ENCODE peak calls at places on chromosomes 16 and 17, in four cellular contexts. B is GM10248; T is stimulated activated CD8-positive, alpha-beta memory T cell treated with anti-CD3 and anti-CD28 coated beads, Interleukin-12 subunit alpha, Interleukin-12 subunit beta, amount 100 ng/mL, for 1 hour; Q is renal cortical epithelial cell. R is an unnamed sample.

GRCh38 chr16:76294691-76295214 is 17.6 kb downstream of the CNTNAP4 start:
- DNase-seq in B (no peak), T (no peak), Q (no peak), R (no peak)

GRCh38 chr16:62597874-62598273 is 561.6 kb upstream of the CDH8 start:
- DNase-seq in B (no peak), T (no peak), Q (no peak), R (no peak)

GRCh38 chr16:83085660-83086059 is 458.9 kb downstream of the CDH13 start:
- DNase-seq in B (no peak), T (no peak), Q (no peak), R (no peak)

GRCh38 chr16:25172831-25173230 is 43.9 kb upstream of the AQP8 start:
- DNase-seq in B (no peak), T (no peak), Q (no peak), R (no peak)

GRCh38 chr17:43858201-43858600 is 11.2 kb downstream of the CD300LG start:
- DNase-seq in B (no peak), T (no peak), Q (no peak), R (no peak)

GRCh38 chr16:69087161-69087581 is 18.3 kb upstream of the HAS3 start:
- DNase-seq in B (no peak), T (no peak), Q (no peak), R (no peak)

GRCh38 chr16:66874079-66874775 is 6.1 kb upstream of the PDP2 start:
- DNase-seq in B (no peak), T (no peak), Q (peak), R (peak)

GRCh38 chr16:15704545-15704987 is 54.5 kb downstream of the NDE1 start:
- DNase-seq in B (peak), T (peak), Q (peak), R (peak)

GRCh38 chr16:2776500-2777139 is 460 bp downstream of the ELOB start:
- DNase-seq in B (no peak), T (no peak), Q (no peak), R (peak)

GRCh38 chr16:89565506-89566372 is 5.3 kb downstream of the RPL13 start:
- DNase-seq in B (peak), T (no peak), Q (peak), R (peak)

GRCh38 chr16:19460397-19460796 is 42.7 kb downstream of the TMC5 start:
- DNase-seq in B (no peak), T (no peak), Q (no peak), R (no peak)

GRCh38 chr16:82954224-82954929 is 327.6 kb downstream of the CDH13 start:
- DNase-seq in B (no peak), T (no peak), Q (peak), R (peak)

GRCh38 chr16:88854306-88855111 is 2.2 kb downstream of the GALNS start:
- DNase-seq in B (peak), T (no peak), Q (no peak), R (no peak)

GRCh38 chr17:75872434-75873351 is 5.7 kb downstream of the TRIM47 start:
- DNase-seq in B (no peak), T (peak), Q (peak), R (peak)

GRCh38 chr16:17930280-17930679 is 406.3 kb downstream of the NPIPA8 start:
- DNase-seq in B (no peak), T (no peak), Q (no peak), R (no peak)

GRCh38 chr16:17293813-17294558 is 176.8 kb downstream of the XYLT1 start:
- DNase-seq in B (no peak), T (no peak), Q (no peak), R (no peak)

GRCh38 chr17:57463103-57463885 is 207.0 kb downstream of the MSI2 start:
- DNase-seq in B (peak), T (no peak), Q (peak), R (peak)

GRCh38 chr17:78323821-78324390 is 36.0 kb downstream of the SOCS3 start:
- DNase-seq in B (no peak), T (no peak), Q (no peak), R (no peak)

GRCh38 chr17:76171701-76172100 is 30.7 kb upstream of the FOXJ1 start:
- DNase-seq in B (no peak), T (no peak), Q (no peak), R (no peak)

GRCh38 chr17:63120406-63120805 is 154.4 kb downstream of the TANC2 start:
- DNase-seq in B (no peak), T (no peak), Q (peak), R (peak)

GRCh38 chr16:22721497-22722100 is 92.4 kb upstream of the HS3ST2 start:
- DNase-seq in B (no peak), T (no peak), Q (no peak), R (no peak)

GRCh38 chr17:15264542-15264941 is 584 bp downstream of the PMP22 start:
- DNase-seq in B (no peak), T (no peak), Q (no peak), R (no peak)

R was measured in astrocyte of the spinal cord.